ENCODE peak calls at places on chromosomes 13 and 19, in six cellular contexts. C is amygdala; E is NCI-H345; Y is mucosa of descending colon; V is stimulated activated naive CD4-positive, alpha-beta T cell; A is posterior vena cava. D is an unnamed sample.

GRCh38 chr13:19910336-19911072 is 47.1 kb upstream of the ZMYM5 start:
- DNase-seq in C (no peak), E (no peak), Y (no peak), V (no peak), A (no peak), D (no peak)

GRCh38 chr13:95462801-95463200 is 89.7 kb upstream of the CLDN10 start:
- DNase-seq in C (no peak), E (no peak), Y (no peak), V (no peak), A (no peak), D (no peak)

GRCh38 chr19:9881720-9882119 is 46.6 kb downstream of the PIN1 start:
- DNase-seq in C (no peak), E (no peak), Y (peak), V (no peak), A (no peak), D (no peak)

GRCh38 chr19:679418-680286 is 3.5 kb downstream of the FSTL3 start:
- DNase-seq in C (peak), E (peak), Y (peak), V (peak), A (peak), D (peak)

GRCh38 chr19:46725036-46725820 is 8.3 kb upstream of the PRKD2 start:
- DNase-seq in C (no peak), E (no peak), Y (peak), V (no peak), A (no peak), D (no peak)

GRCh38 chr13:94198666-94199065 is 280.8 kb downstream of the DCT start:
- DNase-seq in C (no peak), E (peak), Y (no peak), V (no peak), A (no peak), D (no peak)

GRCh38 chr19:39408392-39409206 is 2.0 kb downstream of the ZFP36 start:
- DNase-seq in C (no peak), E (peak), Y (no peak), V (peak), A (no peak), D (peak)

GRCh38 chr13:111283991-111284390 is 36.5 kb upstream of the TEX29 start:
- DNase-seq in C (no peak), E (no peak), Y (no peak), V (no peak), A (no peak), D (no peak)

GRCh38 chr13:106520205-106521004 is 15.1 kb downstream of the EFNB2 start:
- DNase-seq in C (no peak), E (no peak), Y (no peak), V (no peak), A (no peak), D (no peak)

GRCh38 chr13:28047784-28048388 is 52.5 kb downstream of the FLT3 start:
- DNase-seq in C (no peak), E (no peak), Y (no peak), V (no peak), A (no peak), D (no peak)

GRCh38 chr19:30853036-30853435 is 480.9 kb downstream of the ZNF536 start:
- DNase-seq in C (no peak), E (no peak), Y (no peak), V (no peak), A (no peak), D (no peak)